ENCODE peak calls at places on chromosomes 4 and X, in nine cellular contexts. G is glutamatergic neuron; U is brain microvascular endothelial cell; X is mesothelial cell of epicardium; B is lung; H is activated CD8-positive, alpha-beta T cell treated with anti-CD3 and anti-CD28 coated beads for 36 hours; Z is fibroblast of lung; V is fibroblast of pulmonary artery; I is endothelial cell. S is an unnamed sample.

GRCh38 chrX:113058634-113059033 is 218.0 kb upstream of the AMOT start:
- DNase-seq in H (no peak), G (no peak), Z (peak; percentile 72), I (no peak), V (no peak), U (no peak), B (no peak), X (no peak), S (no peak)

GRCh38 chrX:82813671-82814078 is 694.4 kb upstream of the POU3F4 start:
- DNase-seq in I (no peak), Z (peak; percentile 90), U (peak; percentile 0), X (no peak), H (no peak), V (peak; percentile 7), B (no peak), G (no peak), S (no peak)

GRCh38 chr4:688695-689497 is at the start of gene SLC49A3:
- DNase-seq in B (no peak), X (no peak), V (no peak), U (no peak), H (no peak), I (no peak), Z (no peak), G (no peak), S (no peak)

GRCh38 chr4:155676430-155676825 is 9.8 kb downstream of the GUCY1A1 start:
- DNase-seq in B (no peak), X (no peak), G (no peak), V (no peak), H (no peak), I (no peak), Z (peak; percentile 1), U (no peak), S (no peak)

GRCh38 chrX:54785901-54786300 is 12.2 kb downstream of the ITIH6 start:
- DNase-seq in Z (no peak), G (peak; percentile 26), V (peak; percentile 32), U (no peak), B (no peak), H (peak; percentile 38), X (no peak), I (peak; percentile 22), S (no peak)

GRCh38 chr4:95409127-95409526 is 139.6 kb downstream of the UNC5C start:
- DNase-seq in B (no peak), V (peak; percentile 8), U (peak; percentile 4), Z (peak; percentile 79), H (no peak), X (no peak), I (no peak), G (no peak), S (no peak)

GRCh38 chrX:70324326-70324725 is 34.4 kb downstream of the KIF4A start:
- DNase-seq in H (no peak), V (no peak), Z (peak; percentile 27), U (no peak), B (no peak), I (no peak), X (no peak), G (no peak), S (no peak)

GRCh38 chr4:48250343-48250742 is 19.3 kb downstream of the TEC start:
- DNase-seq in V (no peak), Z (no peak), I (no peak), H (no peak), G (no peak), B (no peak), X (no peak), U (no peak), S (no peak)

GRCh38 chr4:10173754-10174749 is 57.5 kb upstream of the WDR1 start:
- DNase-seq in G (no peak), U (no peak), I (no peak), X (peak; percentile 53), B (peak; percentile 62), H (no peak), V (peak; percentile 50), Z (no peak), S (no peak)

GRCh38 chrX:18617351-18617750 is 54.6 kb downstream of the RS1 start:
- DNase-seq in U (peak; percentile 53), G (no peak), B (no peak), V (peak; percentile 63), I (no peak), Z (peak; percentile 83), H (no peak), X (no peak), S (no peak)

GRCh38 chrX:43140546-43140945 is 362.6 kb upstream of the PPP1R2C start:
- DNase-seq in U (no peak), X (no peak), B (no peak), Z (no peak), V (no peak), G (no peak), H (no peak), I (no peak), S (no peak)

GRCh38 chr4:11130195-11130975 is 298.3 kb downstream of the HS3ST1 start:
- DNase-seq in B (no peak), I (no peak), G (no peak), H (no peak), V (peak; percentile 80), X (no peak), Z (peak; percentile 98), U (peak; percentile 70), S (no peak)

GRCh38 chr4:166602068-166602467 is 632.2 kb downstream of the SPOCK3 start:
- DNase-seq in G (no peak), V (no peak), U (no peak), X (no peak), B (no peak), I (no peak), H (no peak), Z (no peak), S (no peak)

GRCh38 chr4:74449571-74450297 is 4.8 kb downstream of the AREG start:
- DNase-seq in X (no peak), U (peak; percentile 23), V (peak; percentile 45), B (no peak), H (no peak), G (no peak), I (no peak), Z (peak; percentile 36), S (no peak)

DNA sequence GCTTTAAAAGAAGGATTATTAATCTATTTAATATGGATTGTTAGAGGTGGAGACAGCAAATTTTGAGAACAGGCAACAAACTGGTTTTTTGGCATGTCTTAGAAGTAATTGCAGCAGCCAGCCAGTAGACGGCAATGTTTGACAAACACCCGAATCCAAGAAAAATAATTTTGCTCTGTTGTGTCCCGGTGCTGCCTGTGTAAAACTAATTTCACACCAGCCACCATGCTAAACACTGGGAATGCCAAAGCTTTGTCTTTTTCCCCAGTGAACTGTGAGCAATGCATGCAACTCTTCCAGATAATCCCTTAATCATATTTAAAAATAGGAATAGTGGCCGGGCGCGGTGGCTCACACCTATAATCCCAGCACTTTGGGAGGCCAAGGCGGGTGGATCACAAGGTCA is 25.9 kb downstream of the SMIM31 start:
- DNase-seq in X (peak; percentile 48), U (peak; percentile 47), G (peak; percentile 49), H (peak; percentile 28), Z (peak; percentile 45), I (peak; percentile 58), B (no peak), V (peak; percentile 64), S (peak; percentile 47)
- TF ChIP-seq CTCF in X (peak; percentile 83), U (peak; percentile 96), G (peak; percentile 83), H (peak; percentile 80), Z (peak; percentile 82), I (peak; percentile 94), B (peak; percentile 25), V (peak; percentile 95), S (peak; percentile 87)

GRCh38 chrX:119693032-119693995 is at the start of gene SEPTIN6:
- DNase-seq in Z (peak; percentile 72), H (peak; percentile 90), U (peak; percentile 60), X (peak; percentile 69), G (peak; percentile 87), B (peak; percentile 57), V (peak; percentile 69), I (peak; percentile 54), S (peak; percentile 65)

GRCh38 chrX:119690921-119691716 is 1.8 kb downstream of the SEPTIN6 start:
- DNase-seq in Z (peak; percentile 52), H (peak; percentile 86), V (peak; percentile 67), B (no peak), U (peak; percentile 17), I (no peak), G (peak; percentile 52), X (no peak), S (no peak)

GRCh38 chrX:119693996-119694451 is 1.1 kb upstream of the SEPTIN6 start:
- DNase-seq in G (peak; percentile 17), V (no peak), Z (no peak), B (no peak), U (no peak), H (no peak), I (no peak), X (no peak), S (no peak)

GRCh38 chrX:119694601-119695534 is 1.9 kb upstream of the SEPTIN6 start:
- DNase-seq in X (no peak), I (no peak), H (no peak), V (no peak), U (no peak), G (peak; percentile 25), B (no peak), Z (no peak), S (no peak)

GRCh38 chrX:119692241-119693031 is 532 bp downstream of the SEPTIN6 start:
- DNase-seq in U (peak; percentile 17), I (peak; percentile 11), V (peak; percentile 62), Z (peak; percentile 27), H (peak; percentile 72), X (peak; percentile 45), B (no peak), G (peak; percentile 57), S (peak; percentile 14)
- TF ChIP-seq CTCF in U (peak; percentile 25), I (no peak), V (peak; percentile 9), Z (no peak), H (no peak), X (no peak), B (peak; percentile 1), G (no peak), S (peak; percentile 16)

GRCh38 chr4:52983563-52984303 is 121.6 kb downstream of the RASL11B start:
- DNase-seq in X (no peak), H (no peak), V (peak; percentile 73), I (peak; percentile 40), B (no peak), Z (peak; percentile 39), U (peak; percentile 45), G (no peak), S (peak; percentile 12)
- TF ChIP-seq CTCF in X (peak; percentile 82), H (peak; percentile 79), V (peak; percentile 69), I (peak; percentile 73), B (peak; percentile 53), Z (peak; percentile 50), U (peak; percentile 63), G (peak; percentile 84), S (peak; percentile 82)

GRCh38 chrX:117996408-117996807 is 120.2 kb downstream of the KLHL13 start:
- DNase-seq in G (no peak), U (no peak), I (no peak), H (no peak), Z (no peak), V (no peak), X (no peak), B (no peak), S (no peak)

GRCh38 chrX:117995378-117995777 is 121.2 kb downstream of the KLHL13 start:
- DNase-seq in H (no peak), G (no peak), B (no peak), Z (no peak), U (no peak), X (no peak), V (no peak), I (no peak), S (no peak)

GRCh38 chrX:118000518-118000917 is 116.1 kb downstream of the KLHL13 start:
- DNase-seq in X (no peak), I (no peak), H (no peak), B (no peak), G (no peak), V (no peak), U (no peak), Z (no peak), S (no peak)

GRCh38 chrX:117998171-117998570 is 118.4 kb downstream of the KLHL13 start:
- DNase-seq in Z (no peak), U (no peak), X (no peak), I (no peak), B (no peak), V (no peak), H (no peak), G (no peak), S (no peak)

GRCh38 chrX:117996918-117997480 is 119.6 kb downstream of the KLHL13 start:
- DNase-seq in H (no peak), V (peak; percentile 2), Z (peak; percentile 23), G (no peak), U (no peak), B (no peak), I (no peak), X (no peak), S (no peak)
- TF ChIP-seq CTCF in H (no peak), V (peak; percentile 20), Z (peak; percentile 47), G (no peak), U (peak; percentile 40), B (no peak), I (no peak), X (no peak), S (peak; percentile 50)

S was measured in neural crest cell.